ENCODE peak calls at places on chromosomes 13 and 19, in eight cellular contexts. C is foreskin keratinocyte, I is upper lobe of left lung, K is fibroblast of lung, Z is transverse colon, G is heart left ventricle, P is IMR-90, V is tibial nerve. A is an unnamed sample.

GRCh38 chr19:1767464-1767933 is 14.2 kb downstream of the ONECUT3 start:
- DNase-seq in C (no peak), I (peak; percentile 28), G (peak; percentile 30), P (no peak), K (no peak), Z (peak; percentile 46), V (peak; percentile 33), A (peak; percentile 33)

GRCh38 chr19:41587101-41587837 is 11.3 kb downstream of the CEACAM21 start:
- DNase-seq in Z (no peak), P (no peak), I (no peak), V (no peak), K (no peak), C (no peak), G (no peak), A (no peak)

GRCh38 chr19:39846678-39847486 is 703 bp upstream of the FBL start:
- DNase-seq in V (no peak), P (no peak), I (no peak), C (no peak), G (no peak), Z (peak; percentile 21), K (no peak), A (no peak)

GRCh38 chr19:19661675-19662251 is 1.7 kb downstream of the ATP13A1 start:
- DNase-seq in P (no peak), I (no peak), K (no peak), G (no peak), Z (peak; percentile 45), C (no peak), V (no peak), A (no peak)

GRCh38 chr19:33745297-33745696 is 51.4 kb upstream of the KCTD15 start:
- DNase-seq in V (no peak), Z (no peak), K (no peak), C (no peak), G (no peak), I (no peak), P (no peak), A (no peak)

GRCh38 chr13:97434417-97435296 is 688 bp downstream of the RAP2A start:
- DNase-seq in P (peak; percentile 20), G (peak; percentile 57), V (peak; percentile 27), I (peak; percentile 50), Z (peak; percentile 43), K (no peak), C (peak; percentile 22), A (peak; percentile 34)

GRCh38 chr13:49367640-49368431 is 76.0 kb downstream of the CAB39L start:
- DNase-seq in I (no peak), P (no peak), C (no peak), Z (no peak), G (no peak), K (no peak), V (no peak), A (no peak)

GRCh38 chr13:106357198-106357597 is 178.3 kb downstream of the EFNB2 start:
- DNase-seq in V (no peak), G (no peak), Z (no peak), I (no peak), P (peak; percentile 23), C (no peak), K (no peak), A (no peak)

GRCh38 chr19:6362351-6362801 is 1.0 kb downstream of the CLPP start:
- DNase-seq in C (no peak), V (no peak), I (no peak), K (peak; percentile 7), P (no peak), G (no peak), Z (no peak), A (no peak)

GRCh38 chr13:46641274-46642081 is 88.5 kb downstream of the LRCH1 start:
- DNase-seq in G (peak; percentile 67), K (no peak), Z (no peak), I (no peak), C (no peak), P (no peak), V (no peak), A (peak; percentile 44)

GRCh38 chr13:46964789-46965527 is 68.1 kb upstream of the HTR2A start:
- DNase-seq in I (no peak), Z (no peak), K (peak; percentile 75), V (no peak), C (peak; percentile 65), G (no peak), P (peak; percentile 72), A (no peak)

GRCh38 chr19:8494158-8494557 is 8.3 kb downstream of the PRAM1 start:
- DNase-seq in G (no peak), C (peak; percentile 12), V (no peak), I (peak; percentile 61), P (no peak), K (no peak), Z (no peak), A (no peak)

GRCh38 chr19:42279902-42280760 is 11.1 kb downstream of the CIC start:
- DNase-seq in I (peak; percentile 91), V (peak; percentile 93), G (peak; percentile 95), Z (peak; percentile 89), K (peak; percentile 90), C (peak; percentile 82), P (peak; percentile 83), A (peak; percentile 94)

GRCh38 chr19:17522988-17523872 is 11.8 kb downstream of the PGLS start:
- DNase-seq in K (no peak), I (peak; percentile 84), V (peak; percentile 47), P (no peak), Z (peak; percentile 73), G (peak; percentile 73), C (no peak), A (peak; percentile 57)

GRCh38 chr19:2607712-2608601 is 94.5 kb downstream of the GNG7 start:
- DNase-seq in K (no peak), V (no peak), Z (peak; percentile 53), C (no peak), G (no peak), P (no peak), I (no peak), A (no peak)

GRCh38 chr19:8569066-8569761 is 8.0 kb downstream of the MYO1F start:
- DNase-seq in K (peak; percentile 92), C (peak; percentile 44), P (peak; percentile 96), I (peak; percentile 79), V (peak; percentile 50), G (peak; percentile 58), Z (peak; percentile 62), A (peak; percentile 38)

DNA sequence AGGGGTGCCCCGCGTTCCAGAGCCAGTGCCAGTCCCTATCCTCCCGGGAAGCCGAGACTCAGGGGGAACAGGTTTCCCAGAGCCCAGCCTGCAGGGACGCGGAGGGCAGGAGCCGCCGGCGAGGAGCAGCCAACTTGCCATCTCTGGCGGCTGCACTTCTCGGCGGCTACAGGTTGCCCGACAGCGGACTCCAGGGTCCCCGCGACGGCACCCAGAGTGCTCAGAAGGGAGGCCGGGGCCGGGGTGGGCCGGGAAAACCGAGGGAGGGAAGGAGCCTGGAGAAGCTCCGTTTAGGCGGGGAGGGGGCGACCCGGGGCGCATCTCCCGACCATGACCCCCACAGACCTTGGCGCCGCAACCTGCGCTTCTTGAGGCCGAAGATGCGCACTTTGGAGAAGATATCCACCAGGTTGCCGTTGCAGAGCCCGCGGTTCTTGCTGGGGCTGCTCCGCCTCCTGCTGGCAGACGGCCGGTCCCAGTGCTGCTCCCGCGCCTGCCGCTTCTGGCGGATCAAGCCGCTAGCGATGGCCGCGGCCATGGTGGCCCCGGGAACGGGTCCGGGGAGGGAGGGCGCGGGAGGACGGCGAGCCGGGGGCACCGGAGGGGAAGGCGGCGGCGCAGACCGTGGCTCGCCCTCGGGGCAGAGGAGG is 463.8 kb downstream of the ITGBL1 start:
- DNase-seq in K (peak; percentile 19), Z (no peak), V (no peak), G (peak; percentile 52), I (no peak), C (no peak), P (no peak), A (peak; percentile 38)
- TF ChIP-seq CTCF in K (peak; percentile 6), Z (no peak), V (no peak), G (peak; percentile 19), I (no peak), C (peak; percentile 41), P (no peak), A (peak; percentile 57)

DNA sequence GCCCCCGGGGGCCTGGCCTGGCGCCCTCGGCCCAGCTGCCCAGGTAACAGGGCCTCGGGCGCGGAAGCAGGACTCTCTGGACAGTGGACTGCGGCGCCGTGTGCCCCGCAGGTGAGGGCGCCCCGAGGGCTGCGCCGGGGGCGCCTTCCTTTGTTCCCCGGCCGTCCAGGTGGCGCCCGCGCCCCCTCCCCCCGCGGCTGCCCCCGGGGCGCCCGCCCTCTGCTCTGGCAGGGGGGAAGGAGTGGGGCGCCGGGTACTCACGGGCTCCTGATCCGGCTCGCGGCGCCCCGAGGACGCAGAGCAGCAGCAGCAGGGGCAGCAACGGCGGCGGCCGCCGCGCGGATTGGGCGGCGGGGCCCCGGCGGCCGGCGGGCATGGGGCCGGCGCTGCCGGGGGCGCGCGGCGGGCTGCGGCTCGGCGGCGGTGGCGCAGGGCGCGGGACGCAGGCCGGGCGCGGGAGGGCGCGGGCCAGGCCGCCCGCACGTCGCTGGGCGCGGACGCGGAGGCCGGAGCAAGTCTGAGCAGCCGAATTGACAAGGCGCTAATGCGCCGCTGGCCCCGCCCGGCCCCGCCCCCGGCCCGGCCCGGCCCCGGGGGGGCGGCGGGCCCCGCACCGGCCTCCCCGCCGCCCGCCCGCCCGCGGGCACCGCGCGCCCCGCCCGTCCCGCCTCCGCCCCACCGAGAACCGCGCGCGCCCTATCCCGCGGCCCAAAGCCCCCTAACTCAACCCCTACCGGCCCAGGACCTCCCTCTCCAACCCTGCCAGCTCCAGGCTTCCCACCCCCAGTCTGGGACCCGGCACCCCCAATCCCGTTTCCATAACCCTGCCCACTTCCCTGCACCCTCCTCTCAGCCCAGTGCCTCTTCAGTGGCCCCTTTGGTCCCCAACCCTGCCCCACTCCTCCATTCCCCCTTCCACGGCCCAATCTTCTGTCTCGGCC is at the start of gene CRLF1:
- DNase-seq in Z (no peak), I (no peak), K (no peak), V (no peak), G (no peak), P (no peak), C (no peak), A (no peak)
- H3K27ac ChIP-seq in Z (no peak within 1 kb of the TSS), I (no peak within 1 kb of the TSS), K (no peak within 1 kb of the TSS), V (peak within 1 kb of the TSS; percentile 31), G (no peak within 1 kb of the TSS), P (no peak within 1 kb of the TSS), C (no peak within 1 kb of the TSS), A (no peak within 1 kb of the TSS)

GRCh38 chr19:55671054-55671378 is 4.0 kb upstream of the EPN1 start:
- DNase-seq in P (no peak), K (no peak), G (no peak), Z (no peak), V (no peak), C (no peak), I (no peak), A (no peak)
- H3K4me1 ChIP-seq in P (peaks cover 2% of the 10 kb centered on the region), K (no peaks in the 10 kb centered on the region), G (peaks cover 21% of the 10 kb centered on the region), Z (peaks cover 18% of the 10 kb centered on the region), V (peaks cover 29% of the 10 kb centered on the region), C (peaks cover 5% of the 10 kb centered on the region), I (peaks cover 39% of the 10 kb centered on the region), A (peaks cover 67% of the 10 kb centered on the region)

GRCh38 chr19:13058951-13059660 is 43.6 kb downstream of the LYL1 start:
- DNase-seq in K (no peak), Z (no peak), C (no peak), G (no peak), P (no peak), V (peak; percentile 49), I (no peak), A (no peak)
- TF ChIP-seq CTCF in K (no peak), Z (no peak), C (peak; percentile 6), G (peak; percentile 20), P (no peak), V (no peak), I (no peak), A (peak; percentile 33)

A was measured in left ventricle myocardium inferior.